ENCODE peak calls at places on chromosome X, in four cellular contexts. H, T, W and B are unnamed samples.

GRCh38 chrX:140526138-140526537 is 21.3 kb upstream of the SOX3 start:
- DNase-seq in T (peak; percentile 23), W (no peak), H (no peak), B (no peak)

GRCh38 chrX:104335765-104336164 is 81.0 kb upstream of the ESX1 start:
- DNase-seq in W (no peak), H (no peak), T (no peak), B (no peak)

GRCh38 chrX:9604111-9604907 is 139.5 kb downstream of the TBL1X start:
- DNase-seq in T (no peak), H (no peak), W (no peak), B (no peak)

GRCh38 chrX:139720136-139720535 is 12.2 kb upstream of the MCF2 start:
- DNase-seq in W (no peak), T (peak; percentile 11), H (no peak), B (peak; percentile 30)

GRCh38 chrX:120452131-120452530 is 17.0 kb downstream of the LAMP2 start:
- DNase-seq in T (peak; percentile 13), W (peak; percentile 50), H (no peak), B (peak; percentile 4)

GRCh38 chrX:77275392-77275791 is 171.8 kb upstream of the FGF16 start:
- DNase-seq in W (no peak), H (no peak), T (no peak), B (no peak)

GRCh38 chrX:46574337-46574940 is 874 bp downstream of the CHST7 start:
- DNase-seq in W (peak; percentile 51), H (no peak), T (peak; percentile 33), B (peak; percentile 12)

GRCh38 chrX:70478521-70478920 is 33.9 kb downstream of the DLG3 start:
- DNase-seq in H (no peak), W (no peak), T (no peak), B (no peak)

GRCh38 chrX:41922694-41923171 is 621 bp downstream of the CASK start:
- DNase-seq in H (peak; percentile 22), W (peak; percentile 63), T (peak; percentile 34), B (no peak)

GRCh38 chrX:152817082-152817744 is 13.3 kb downstream of the CETN2 start:
- DNase-seq in H (peak; percentile 53), W (peak; percentile 43), T (peak; percentile 26), B (no peak)

GRCh38 chrX:96102997-96103396 is 581.6 kb upstream of the DIAPH2 start:
- DNase-seq in W (no peak), T (no peak), H (no peak), B (no peak)

GRCh38 chrX:40009462-40009851 is 88.3 kb downstream of the BCOR start:
- DNase-seq in T (peak; percentile 28), W (no peak), H (no peak), B (no peak)

GRCh38 chrX:130799393-130799792 is 103.6 kb downstream of the ENOX2 start:
- DNase-seq in W (no peak), H (no peak), T (no peak), B (no peak)

GRCh38 chrX:152632445-152633097 is 5.1 kb upstream of the GABRQ start:
- DNase-seq in W (peak; percentile 49), H (peak; percentile 46), T (peak; percentile 62), B (peak; percentile 8)

GRCh38 chrX:102651968-102652744 is 873 bp downstream of the GPRASP1 start:
- DNase-seq in W (peak; percentile 52), T (peak; percentile 35), H (no peak), B (no peak)

GRCh38 chrX:96564595-96564994 is 120.0 kb upstream of the DIAPH2 start:
- DNase-seq in W (no peak), T (no peak), H (no peak), B (no peak)

GRCh38 chrX:31099536-31100090 is 27.8 kb upstream of the FTHL17 start:
- DNase-seq in W (no peak), H (no peak), T (no peak), B (no peak)

GRCh38 chrX:36963852-36964251 is 44.3 kb upstream of the FAM47C start:
- DNase-seq in W (no peak), T (no peak), H (no peak), B (no peak)

GRCh38 chrX:36963069-36963808 is 44.9 kb upstream of the FAM47C start:
- DNase-seq in W (no peak), H (no peak), T (no peak), B (no peak)

GRCh38 chrX:36957425-36958328 is 50.5 kb upstream of the FAM47C start:
- DNase-seq in W (peak; percentile 36), H (no peak), T (peak; percentile 57), B (no peak)

GRCh38 chrX:36961590-36961989 is 46.6 kb upstream of the FAM47C start:
- DNase-seq in W (no peak), T (no peak), H (no peak), B (peak; percentile 1)
- TF ChIP-seq FOXJ3 in W (no peak), T (no peak), H (no peak), B (no peak)

GRCh38 chrX:109735241-109735744 is 2.2 kb upstream of the ACSL4 start:
- DNase-seq in H (no peak), W (no peak), T (no peak), B (no peak)

GRCh38 chrX:109742722-109743121 is 9.7 kb upstream of the ACSL4 start:
- DNase-seq in W (no peak), T (no peak), H (no peak), B (no peak)

GRCh38 chrX:109739625-109740024 is 6.6 kb upstream of the ACSL4 start:
- DNase-seq in H (no peak), T (no peak), W (no peak), B (no peak)

DNA sequence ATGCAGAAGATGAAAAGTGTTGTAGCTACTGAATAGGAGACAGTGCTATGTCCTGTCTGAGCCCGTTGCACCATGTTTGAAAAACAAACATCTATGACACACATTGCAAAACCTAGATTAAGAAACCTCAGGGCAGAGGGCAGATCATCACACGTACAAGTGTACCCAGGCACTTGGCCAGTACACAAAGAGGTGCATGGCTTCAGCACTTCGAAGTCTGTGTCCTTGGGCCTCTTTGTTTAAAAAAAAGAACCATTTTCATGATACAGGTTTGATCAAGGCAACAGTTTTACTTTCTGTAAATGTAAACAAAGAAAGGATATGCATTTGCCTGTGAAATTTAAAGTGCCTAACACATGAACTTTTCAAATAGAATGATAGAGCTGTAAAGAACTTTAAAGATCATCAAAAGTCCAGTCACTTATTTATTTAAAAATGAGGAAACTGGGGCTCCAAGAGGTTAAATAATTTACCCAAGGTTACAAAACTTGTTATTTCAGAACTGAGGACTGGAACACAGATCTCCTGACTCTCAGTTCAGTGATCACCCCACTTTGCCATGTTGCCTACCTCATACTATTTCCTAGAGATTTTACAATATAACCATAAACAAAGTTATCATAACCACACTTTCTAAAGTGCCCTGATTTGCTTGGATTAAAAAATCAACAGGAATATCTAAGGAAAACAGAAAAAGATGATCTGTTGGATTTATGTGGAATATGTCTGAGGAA is 7.2 kb upstream of the ACSL4 start:
- DNase-seq in H (no peak), T (no peak), W (no peak), B (peak; percentile 95)
- TF ChIP-seq FOXJ3 in H (no peak), T (no peak), W (no peak), B (peak; percentile 97)

GRCh38 chrX:123989235-123989634 is 27.7 kb downstream of the STAG2 start:
- DNase-seq in H (no peak), W (no peak), T (no peak), B (no peak)
- TF ChIP-seq FOXJ3 in H (no peak), W (no peak), T (no peak), B (no peak)

GRCh38 chrX:50586407-50586806 is 115.8 kb upstream of the DGKK start:
- DNase-seq in H (no peak), W (no peak), T (no peak), B (no peak)
- TF ChIP-seq FOXJ3 in H (no peak), W (no peak), T (no peak), B (no peak)

DNA sequence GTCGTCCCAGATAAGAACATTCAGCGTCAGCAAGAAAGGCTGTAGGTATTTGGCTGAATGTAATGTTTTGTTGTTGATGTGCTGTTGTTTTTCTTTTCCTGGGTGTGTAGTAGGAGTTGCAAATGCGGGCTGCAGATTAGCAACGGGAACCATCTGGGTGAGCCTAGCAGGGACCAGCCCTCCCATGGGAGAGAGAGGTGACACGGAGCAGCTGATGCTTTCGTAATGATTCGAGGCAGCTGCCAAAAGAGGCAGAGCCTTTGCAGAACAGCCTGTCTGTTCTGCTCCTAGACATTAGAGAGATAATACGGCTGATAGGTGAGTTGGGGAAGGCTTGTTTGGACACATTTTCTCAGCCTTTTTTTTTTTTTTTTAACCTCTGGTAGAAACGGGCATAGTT is 25.3 kb downstream of the ARSF start:
- DNase-seq in H (no peak), T (no peak), W (peak; percentile 38), B (no peak)
- TF ChIP-seq FOXJ3 in H (no peak), T (no peak), W (no peak), B (no peak)

DNA sequence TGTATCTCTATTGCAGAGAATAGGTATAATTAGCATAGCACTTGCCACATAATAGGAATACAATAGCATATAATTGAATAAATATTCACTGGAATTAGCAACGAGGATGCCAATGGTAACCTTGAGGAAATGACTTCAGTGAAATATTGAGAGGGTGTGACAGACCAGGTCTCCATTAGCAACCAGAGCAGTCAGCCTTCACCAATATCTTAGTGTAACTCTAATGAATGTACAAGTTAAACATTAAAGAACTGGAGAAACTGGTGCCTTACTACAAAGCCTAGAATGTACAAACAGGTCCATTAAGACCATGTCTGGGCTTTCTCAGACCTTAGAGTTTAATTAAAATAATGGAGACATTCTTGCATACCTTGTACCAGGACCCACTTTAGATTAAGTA is 143.0 kb downstream of the MAGEB17 start:
- DNase-seq in T (no peak), W (no peak), H (no peak), B (no peak)
- TF ChIP-seq FOXJ3 in T (no peak), W (no peak), H (no peak), B (no peak)

GRCh38 chrX:69074726-69075125 is 90.5 kb downstream of the PJA1 start:
- DNase-seq in H (no peak), W (no peak), T (no peak), B (no peak)

GRCh38 chrX:69077895-69078455 is 87.3 kb downstream of the PJA1 start:
- DNase-seq in W (no peak), T (no peak), H (no peak), B (no peak)

GRCh38 chrX:69073721-69074120 is 91.5 kb downstream of the PJA1 start:
- DNase-seq in T (no peak), W (no peak), H (no peak), B (no peak)

GRCh38 chrX:69073241-69073640 is 92.0 kb downstream of the PJA1 start:
- DNase-seq in H (no peak), W (no peak), T (no peak), B (no peak)

DNA sequence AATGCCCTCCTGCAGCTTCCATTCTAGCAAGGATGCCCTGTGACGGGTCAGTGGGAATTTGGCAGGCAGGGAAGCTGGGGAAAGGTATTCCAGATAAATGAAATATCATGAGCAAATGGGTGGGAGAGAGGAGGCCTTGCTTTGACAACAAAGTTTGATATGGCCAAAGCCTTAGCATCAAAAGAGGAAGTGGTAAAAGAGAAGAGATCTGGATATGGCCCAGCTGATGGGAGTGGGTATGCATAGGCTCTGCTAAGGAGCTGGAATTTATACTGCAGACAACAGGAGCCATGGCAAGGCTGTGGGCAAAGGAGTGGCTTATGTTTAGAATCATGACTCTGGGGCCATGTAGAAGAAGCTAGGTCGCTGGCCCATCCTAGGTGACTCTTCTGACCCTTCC is 89.2 kb downstream of the PJA1 start:
- DNase-seq in H (no peak), T (no peak), W (no peak), B (no peak)
- TF ChIP-seq FOXJ3 in H (no peak), T (no peak), W (no peak), B (no peak)

GRCh38 chrX:36198575-36198974 is 279.0 kb downstream of the CFAP47 start:
- DNase-seq in H (no peak), T (no peak), W (no peak), B (no peak)
- TF ChIP-seq FOXJ3 in H (no peak), T (no peak), W (no peak), B (no peak)